ENCODE peak calls at places on chromosomes 6 and 20, in eight cellular contexts. V, T, W, H, S, B, Q and P are unnamed samples.

GRCh38 chr20:43904778-43905177 is 9.9 kb upstream of the TOX2 start:
- DNase-seq in B (no peak), T (no peak), Q (no peak), W (no peak), S (no peak), H (no peak), V (no peak), P (no peak)

GRCh38 chr6:137191238-137191637 is 17.8 kb upstream of the IL22RA2 start:
- DNase-seq in Q (no peak), W (no peak), S (no peak), T (no peak), V (no peak), H (no peak), B (no peak), P (no peak)

GRCh38 chr20:40562031-40562430 is 127.0 kb downstream of the MAFB start:
- DNase-seq in T (no peak), W (peak), S (peak), V (no peak), B (no peak), Q (no peak), H (no peak), P (no peak)

GRCh38 chr6:125357515-125358256 is 55.9 kb upstream of the HDDC2 start:
- DNase-seq in B (no peak), V (no peak), S (peak), T (no peak), Q (no peak), W (peak), H (peak), P (peak)

GRCh38 chr20:13777171-13777601 is 7.5 kb downstream of the ESF1 start:
- DNase-seq in H (no peak), W (no peak), B (no peak), Q (no peak), V (no peak), T (no peak), S (peak), P (no peak)

GRCh38 chr20:56519551-56519950 is 5.0 kb upstream of the FAM209A start:
- DNase-seq in Q (no peak), T (peak), H (no peak), S (no peak), V (no peak), B (no peak), W (no peak), P (no peak)

GRCh38 chr6:751765-752164 is 58.8 kb upstream of the EXOC2 start:
- DNase-seq in T (no peak), H (no peak), Q (no peak), B (no peak), V (no peak), W (no peak), S (no peak), P (no peak)

GRCh38 chr6:4809999-4810918 is 34.1 kb downstream of the CDYL start:
- DNase-seq in S (peak), Q (no peak), B (no peak), V (no peak), T (no peak), W (no peak), H (no peak), P (no peak)

GRCh38 chr20:47489448-47489872 is 12.2 kb upstream of the NCOA3 start:
- DNase-seq in S (no peak), H (no peak), B (no peak), W (peak), Q (no peak), V (no peak), T (peak), P (no peak)

GRCh38 chr20:4297141-4297826 is 281.9 kb upstream of the RNF24 start:
- DNase-seq in S (peak), B (no peak), Q (no peak), W (no peak), V (no peak), H (peak), T (no peak), P (no peak)

GRCh38 chr6:43768983-43769525 is 957 bp upstream of the VEGFA start:
- DNase-seq in S (peak), Q (peak), T (no peak), W (no peak), B (no peak), V (peak), H (peak), P (no peak)

GRCh38 chr6:127300411-127300810 is 33.7 kb downstream of the RNF146 start:
- DNase-seq in B (no peak), S (peak), Q (peak), V (no peak), T (no peak), W (no peak), H (no peak), P (no peak)

GRCh38 chr6:16635810-16636602 is 125.3 kb downstream of the ATXN1 start:
- DNase-seq in H (no peak), T (no peak), B (no peak), Q (peak), V (no peak), W (no peak), S (peak), P (peak)

GRCh38 chr20:60224914-60225313 is 266.7 kb downstream of the CDH26 start:
- DNase-seq in S (no peak), V (peak), T (no peak), Q (no peak), B (peak), W (no peak), H (no peak), P (no peak)

GRCh38 chr20:40959325-40960092 is 69.1 kb upstream of the TOP1 start:
- DNase-seq in Q (no peak), S (no peak), B (no peak), T (peak), H (peak), W (no peak), V (no peak), P (no peak)

GRCh38 chr6:33628401-33628964 is 7.4 kb downstream of the ITPR3 start:
- DNase-seq in T (peak), B (no peak), S (no peak), V (no peak), H (no peak), Q (no peak), W (peak), P (no peak)

GRCh38 chr20:25191051-25191450 is 4.5 kb upstream of the ENTPD6 start:
- DNase-seq in H (no peak), V (no peak), S (no peak), Q (no peak), T (no peak), W (no peak), B (no peak), P (no peak)

GRCh38 chr20:56373942-56374341 is 15.2 kb downstream of the FAM210B start:
- DNase-seq in W (no peak), V (no peak), Q (peak), B (no peak), S (peak), H (no peak), T (no peak), P (no peak)

GRCh38 chr6:69887026-69887425 is 20.7 kb downstream of the COL19A1 start:
- DNase-seq in W (no peak), S (no peak), B (no peak), T (no peak), V (no peak), Q (no peak), H (no peak), P (peak)

GRCh38 chr20:6184086-6184485 is 61.3 kb upstream of the FERMT1 start:
- DNase-seq in Q (no peak), T (no peak), B (no peak), W (no peak), S (no peak), H (no peak), V (no peak), P (no peak)

GRCh38 chr6:140379919-140380318 is 1005.5 kb upstream of the CITED2 start:
- DNase-seq in S (peak), B (no peak), H (no peak), T (no peak), V (no peak), W (no peak), Q (peak), P (no peak)

GRCh38 chr20:23441850-23442313 is 2.4 kb downstream of the CSTL1 start:
- DNase-seq in V (peak), Q (peak), W (peak), S (peak), B (peak), T (peak), H (no peak), P (peak)

GRCh38 chr6:81977488-81977887 is 225.0 kb upstream of the TENT5A start:
- DNase-seq in H (no peak), V (no peak), W (no peak), B (no peak), S (peak), Q (no peak), T (no peak), P (no peak)

GRCh38 chr6:163263998-163264661 is 150.4 kb upstream of the QKI start:
- DNase-seq in V (no peak), B (no peak), T (no peak), Q (no peak), S (no peak), H (no peak), W (no peak), P (no peak)

GRCh38 chr20:32585011-32585518 is at the start of gene NOL4L:
- DNase-seq in W (peak), B (no peak), T (no peak), Q (no peak), H (no peak), V (peak), S (peak), P (peak)

GRCh38 chr6:154496191-154496590 is 14.3 kb downstream of the CNKSR3 start:
- DNase-seq in T (no peak), B (no peak), V (no peak), S (no peak), Q (no peak), W (no peak), H (no peak), P (no peak)

GRCh38 chr6:134347916-134348805 is 30.2 kb upstream of the SGK1 start:
- DNase-seq in V (no peak), Q (no peak), T (peak), H (peak), S (peak), B (no peak), W (no peak), P (no peak)

GRCh38 chr20:24708411-24709295 is 239.2 kb downstream of the SYNDIG1 start:
- DNase-seq in T (no peak), W (no peak), V (no peak), B (no peak), S (no peak), H (no peak), Q (no peak), P (no peak)

GRCh38 chr20:1788039-1788438 is 107.2 kb upstream of the SIRPA start:
- DNase-seq in S (no peak), V (no peak), H (no peak), Q (no peak), W (no peak), B (no peak), T (no peak), P (no peak)

GRCh38 chr20:44071057-44071456 is 115.9 kb downstream of the JPH2 start:
- DNase-seq in Q (no peak), T (peak), W (peak), H (peak), V (no peak), S (no peak), B (no peak), P (no peak)

DNA sequence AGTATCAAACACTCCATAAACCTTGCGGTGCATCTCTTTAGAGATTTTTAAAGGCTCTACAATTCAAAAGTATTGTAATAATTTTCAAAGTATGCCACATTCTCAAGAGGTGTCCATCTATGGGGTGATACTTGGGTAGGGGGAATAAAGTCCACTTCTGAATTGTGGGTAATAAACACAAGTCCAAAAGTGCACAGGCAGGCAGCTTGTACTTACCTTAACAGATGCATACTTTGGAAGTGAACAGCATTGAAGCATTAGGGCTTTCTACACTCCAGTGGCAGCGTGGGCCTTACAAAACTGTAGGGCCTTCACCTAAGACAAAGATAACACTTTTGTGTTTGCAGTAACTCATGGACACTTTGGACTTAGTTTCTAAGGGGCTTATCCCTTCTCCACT is 58.6 kb downstream of the AIG1 start:
- DNase-seq in H (no peak), S (no peak), Q (no peak), V (no peak), B (no peak), T (no peak), W (peak), P (no peak)
- TF ChIP-seq CTCF in H (no peak), S (no peak), Q (no peak), V (no peak), B (no peak), T (no peak), W (no peak), P (no peak)

GRCh38 chr20:18496740-18497592 is at the start of gene RBBP9:
- DNase-seq in Q (peak), S (peak), V (peak), T (peak), H (peak), W (peak), B (peak), P (peak)
- TF ChIP-seq CTCF in Q (no peak), S (no peak), V (no peak), T (no peak), H (no peak), W (no peak), B (no peak), P (no peak)

GRCh38 chr20:36135821-36136220 is 18.7 kb upstream of the EPB41L1 start:
- DNase-seq in V (no peak), H (no peak), S (no peak), T (no peak), B (no peak), W (no peak), Q (no peak), P (no peak)

GRCh38 chr20:36144336-36144735 is 10.2 kb upstream of the EPB41L1 start:
- DNase-seq in V (peak), S (no peak), T (no peak), Q (no peak), B (no peak), W (no peak), H (no peak), P (no peak)

GRCh38 chr20:36145877-36146707 is 8.4 kb upstream of the EPB41L1 start:
- DNase-seq in B (no peak), W (no peak), H (no peak), V (no peak), Q (no peak), T (peak), S (peak), P (no peak)

DNA sequence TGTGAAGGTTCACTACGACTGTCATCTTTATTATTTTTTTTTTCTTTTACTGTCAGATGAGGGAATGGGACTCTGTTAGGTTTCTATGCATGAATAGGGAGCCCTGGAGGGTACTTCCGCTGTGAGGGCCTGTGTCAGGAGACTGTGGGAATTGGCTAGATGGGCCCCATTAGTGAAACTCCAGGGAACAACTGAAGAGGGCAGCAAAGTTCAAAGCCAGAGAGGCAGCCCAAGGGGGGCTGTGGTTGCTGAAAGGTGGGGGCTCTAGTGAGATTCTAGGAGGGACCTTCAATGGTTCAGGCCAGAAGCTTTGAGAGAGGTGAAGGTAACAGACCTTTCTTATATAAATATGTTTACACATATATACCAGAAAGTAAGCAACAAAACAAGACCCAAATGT is 13.2 kb upstream of the EPB41L1 start:
- DNase-seq in Q (no peak), B (no peak), H (no peak), V (no peak), W (no peak), T (no peak), S (no peak), P (no peak)
- TF ChIP-seq CTCF in Q (no peak), B (peak), H (no peak), V (peak), W (no peak), T (no peak), S (no peak), P (no peak)

GRCh38 chr6:36804549-36804948 is 34.7 kb downstream of the CPNE5 start:
- DNase-seq in B (no peak), Q (no peak), T (no peak), H (no peak), W (no peak), V (no peak), S (no peak), P (no peak)

GRCh38 chr6:36807750-36808149 is 31.5 kb downstream of the CPNE5 start:
- DNase-seq in W (no peak), Q (no peak), V (no peak), T (no peak), B (no peak), H (no peak), S (no peak), P (no peak)

GRCh38 chr6:36807143-36807542 is 32.1 kb downstream of the CPNE5 start:
- DNase-seq in T (no peak), S (no peak), Q (no peak), V (no peak), H (no peak), W (no peak), B (no peak), P (no peak)

GRCh38 chr6:36805107-36805797 is 34.0 kb downstream of the CPNE5 start:
- DNase-seq in Q (no peak), V (no peak), S (no peak), W (no peak), B (no peak), T (no peak), H (no peak), P (no peak)

DNA sequence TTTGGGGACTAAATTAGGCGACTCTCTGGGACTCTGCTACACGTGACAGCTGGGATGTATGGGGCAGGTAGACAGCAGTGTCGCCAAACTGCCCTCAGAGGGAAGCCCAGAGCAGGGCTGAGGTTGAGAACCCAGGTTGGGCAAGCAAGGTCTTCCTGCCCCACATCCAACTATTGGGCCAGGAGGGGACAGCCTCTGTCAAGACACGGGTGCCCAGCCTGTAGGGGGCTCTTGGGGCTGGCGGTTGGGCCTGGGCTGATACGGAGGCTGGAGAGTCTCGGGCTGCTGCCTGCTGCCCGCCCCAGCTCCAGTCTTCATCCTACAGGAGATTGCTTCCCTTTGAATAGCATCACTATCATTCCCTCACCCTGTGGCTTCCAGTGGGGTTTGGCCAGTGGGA is 33.3 kb downstream of the CPNE5 start:
- DNase-seq in V (no peak), S (no peak), Q (no peak), T (no peak), W (no peak), H (no peak), B (no peak), P (no peak)
- TF ChIP-seq CTCF in V (peak), S (no peak), Q (no peak), T (no peak), W (no peak), H (no peak), B (no peak), P (no peak)

GRCh38 chr6:12344949-12345693 is 55.0 kb downstream of the EDN1 start:
- DNase-seq in Q (no peak), H (no peak), V (no peak), B (no peak), T (no peak), W (no peak), S (no peak), P (no peak)

GRCh38 chr6:12343440-12344162 is 53.4 kb downstream of the EDN1 start:
- DNase-seq in H (no peak), Q (no peak), V (no peak), T (no peak), W (peak), S (no peak), B (peak), P (no peak)

GRCh38 chr6:12342664-12343063 is 52.5 kb downstream of the EDN1 start:
- DNase-seq in T (no peak), W (no peak), S (no peak), B (no peak), Q (no peak), H (no peak), V (no peak), P (no peak)

GRCh38 chr6:12343122-12343439 is 52.9 kb downstream of the EDN1 start:
- DNase-seq in V (no peak), S (no peak), Q (no peak), B (no peak), W (no peak), H (no peak), T (no peak), P (no peak)

GRCh38 chr6:12345694-12346058 is 55.5 kb downstream of the EDN1 start:
- DNase-seq in W (no peak), S (no peak), T (no peak), H (no peak), B (no peak), Q (no peak), V (no peak), P (no peak)
- TF ChIP-seq CTCF in W (no peak), S (no peak), T (no peak), H (no peak), B (no peak), Q (no peak), V (no peak), P (no peak)

GRCh38 chr6:110041149-110041548 is 63.0 kb downstream of the GPR6 start:
- DNase-seq in H (no peak), S (no peak), B (no peak), T (no peak), V (no peak), Q (no peak), W (no peak), P (no peak)

GRCh38 chr6:110041830-110042229 is 63.7 kb downstream of the GPR6 start:
- DNase-seq in T (no peak), V (no peak), W (no peak), Q (no peak), H (no peak), S (no peak), B (no peak), P (no peak)

GRCh38 chr6:110040716-110041115 is 62.6 kb downstream of the GPR6 start:
- DNase-seq in B (no peak), W (no peak), Q (no peak), S (no peak), V (no peak), T (no peak), H (no peak), P (no peak)

GRCh38 chr6:110039364-110039995 is 61.4 kb downstream of the GPR6 start:
- DNase-seq in Q (peak), B (peak), W (peak), S (peak), V (peak), T (peak), H (peak), P (peak)

DNA sequence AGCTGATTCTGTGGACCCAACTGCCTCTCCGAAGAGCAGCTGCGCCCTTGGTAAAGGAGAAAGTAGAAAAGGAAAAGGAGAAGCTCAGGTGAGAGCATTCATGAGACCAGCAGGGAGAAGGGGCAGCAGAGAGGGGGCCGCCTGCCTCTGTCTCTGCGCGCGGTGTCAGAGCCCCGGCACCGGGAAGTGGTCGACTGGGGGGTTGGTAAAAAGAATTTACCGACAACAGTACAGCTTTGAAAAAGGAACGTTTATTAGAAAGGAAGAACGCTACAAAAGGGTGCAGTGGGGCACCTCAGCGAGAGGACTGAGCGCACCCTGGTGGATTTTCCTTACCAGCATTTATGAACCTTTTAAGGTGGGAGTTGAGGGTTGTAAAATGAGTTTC is 61.9 kb downstream of the GPR6 start:
- DNase-seq in W (peak), T (no peak), Q (peak), B (no peak), V (peak), H (no peak), S (peak), P (peak)
- TF ChIP-seq CTCF in W (no peak), T (no peak), Q (peak), B (no peak), V (peak), H (peak), S (peak), P (peak)

GRCh38 chr20:62784497-62784896 is 11.8 kb upstream of the MRGBP start:
- DNase-seq in B (no peak), S (no peak), T (no peak), Q (no peak), V (no peak), W (no peak), H (no peak), P (no peak)

GRCh38 chr20:62780204-62780603 is 16.1 kb upstream of the MRGBP start:
- DNase-seq in S (no peak), Q (no peak), V (no peak), B (no peak), W (no peak), T (no peak), H (no peak), P (no peak)

GRCh38 chr20:62780696-62781095 is 15.6 kb upstream of the MRGBP start:
- DNase-seq in H (no peak), T (no peak), Q (no peak), V (no peak), B (no peak), S (no peak), W (no peak), P (no peak)

GRCh38 chr20:62782893-62783278 is 13.4 kb upstream of the MRGBP start:
- DNase-seq in B (no peak), H (no peak), W (no peak), S (no peak), Q (no peak), V (peak), T (no peak), P (no peak)

GRCh38 chr20:62782149-62782892 is 14.0 kb upstream of the MRGBP start:
- DNase-seq in Q (no peak), W (no peak), T (no peak), H (no peak), S (no peak), V (peak), B (no peak), P (no peak)
- TF ChIP-seq CTCF in Q (peak), W (no peak), T (no peak), H (no peak), S (no peak), V (peak), B (no peak), P (peak)